ENCODE peak calls at places on chromosomes 7 and 10, in four cellular contexts. N is tibial nerve; E is CD8-positive, alpha-beta memory T cell; K is astrocyte of the cerebellum. R is an unnamed sample.

GRCh38 chr7:26653430-26653911 is 210.9 kb downstream of the SKAP2 start:
- DNase-seq in E (no peak), K (no peak), N (no peak), R (no peak)

GRCh38 chr10:14612873-14613569 is 161.7 kb downstream of the FAM107B start:
- DNase-seq in E (no peak), K (no peak), N (no peak), R (no peak)

GRCh38 chr7:142607351-142607750 is 141.9 kb upstream of the PRSS1 start:
- DNase-seq in K (no peak), E (no peak), N (no peak), R (no peak)

GRCh38 chr10:113762083-113762482 is 10.6 kb downstream of the PLEKHS1 start:
- DNase-seq in K (no peak), E (no peak), N (no peak), R (no peak)

GRCh38 chr7:421056-421991 is 98.3 kb downstream of the PDGFA start:
- DNase-seq in K (no peak), E (no peak), N (no peak), R (no peak)

GRCh38 chr7:153381275-153382119 is 621.9 kb downstream of the ACTR3B start:
- DNase-seq in N (peak; percentile 19), K (no peak), E (no peak), R (no peak)

GRCh38 chr7:112080974-112081373 is 125.2 kb downstream of the DOCK4 start:
- DNase-seq in K (no peak), E (no peak), N (no peak), R (no peak)

GRCh38 chr10:14952851-14953451 is 945 bp downstream of the DCLRE1C start:
- DNase-seq in E (peak; percentile 19), K (no peak), N (no peak), R (no peak)

GRCh38 chr7:83934118-83934734 is 260.4 kb downstream of the SEMA3A start:
- DNase-seq in N (no peak), E (no peak), K (no peak), R (no peak)

GRCh38 chr7:11633325-11633724 is 198.7 kb downstream of the THSD7A start:
- DNase-seq in K (no peak), N (no peak), E (no peak), R (no peak)

GRCh38 chr7:86643478-86644281 is at the start of gene GRM3:
- DNase-seq in K (no peak), E (no peak), N (no peak), R (no peak)

GRCh38 chr7:66627151-66627681 is 1.5 kb upstream of the KCTD7 start:
- DNase-seq in E (no peak), K (no peak), N (peak; percentile 25), R (no peak)

GRCh38 chr10:25436431-25436830 is 261.6 kb downstream of the GPR158 start:
- DNase-seq in N (no peak), K (no peak), E (no peak), R (no peak)

GRCh38 chr7:77687747-77688144 is 8.5 kb upstream of the RSBN1L start:
- DNase-seq in E (no peak), N (no peak), K (no peak), R (no peak)

GRCh38 chr10:71742301-71743098 is 22.9 kb upstream of the C10orf105 start:
- DNase-seq in K (no peak), E (peak; percentile 56), N (no peak), R (no peak)

GRCh38 chr7:36894190-36894589 is 169.9 kb upstream of the AOAH start:
- DNase-seq in N (no peak), K (no peak), E (no peak), R (no peak)

GRCh38 chr7:132526111-132526741 is 50.0 kb downstream of the PLXNA4 start:
- DNase-seq in E (no peak), N (no peak), K (no peak), R (no peak)

GRCh38 chr7:100965723-100966541 is 3.4 kb upstream of the MUC12 start:
- DNase-seq in N (peak; percentile 38), E (peak; percentile 53), K (no peak), R (no peak)

GRCh38 chr7:92633211-92633906 is 43.2 kb upstream of the FAM133B start:
- DNase-seq in N (peak; percentile 43), E (no peak), K (peak; percentile 96), R (peak; percentile 41)

GRCh38 chr10:59177031-59177861 is 803 bp downstream of the PHYHIPL start:
- DNase-seq in E (no peak), N (peak; percentile 21), K (peak; percentile 86), R (peak; percentile 21)

GRCh38 chr7:141359740-141360413 is 191.3 kb upstream of the AGK start:
- DNase-seq in E (no peak), N (no peak), K (no peak), R (no peak)

GRCh38 chr10:126302831-126303230 is 85.4 kb downstream of the ADAM12 start:
- DNase-seq in K (no peak), N (no peak), E (no peak), R (no peak)

GRCh38 chr7:1558181-1558811 is 2.3 kb upstream of the TMEM184A start:
- DNase-seq in E (no peak), N (no peak), K (no peak), R (no peak)

GRCh38 chr7:21256310-21256877 is 171.5 kb upstream of the SP4 start:
- DNase-seq in K (peak; percentile 41), E (peak; percentile 19), N (peak; percentile 28), R (no peak)

GRCh38 chr10:43904831-43905230 is 256.1 kb upstream of the ZNF32 start:
- DNase-seq in E (no peak), K (no peak), N (no peak), R (no peak)

GRCh38 chr7:158818325-158819213 is 10.7 kb downstream of the ESYT2 start:
- DNase-seq in N (peak; percentile 71), K (peak; percentile 85), E (peak; percentile 84), R (peak; percentile 83)

DNA sequence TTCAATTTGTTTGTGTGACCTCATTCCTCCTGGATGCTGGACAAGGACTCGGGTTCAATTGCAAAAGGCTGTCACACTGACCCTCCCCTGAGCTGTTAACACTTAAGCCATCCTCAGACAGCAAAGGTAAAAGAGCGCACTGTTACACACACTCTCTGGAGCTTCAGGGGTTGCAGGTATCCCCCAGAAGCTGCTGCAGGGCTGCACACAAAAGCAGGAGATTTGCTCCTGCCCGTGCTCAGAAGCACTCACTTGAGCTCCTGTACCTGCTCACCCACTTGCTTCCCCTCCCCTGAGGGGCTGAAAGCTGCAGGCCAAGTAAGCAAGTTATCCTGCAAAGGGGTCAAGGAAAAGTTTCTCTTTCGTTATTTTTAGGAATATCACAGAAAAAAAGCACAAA is 886.2 kb upstream of the ZWINT start:
- DNase-seq in E (no peak), N (no peak), K (no peak), R (no peak)
- H3K4me3 ChIP-seq in E (no peak overlapping the region), N (no peak overlapping the region), K (no peak overlapping the region), R (no peak overlapping the region)

GRCh38 chr10:1085258-1085657 is 29.1 kb downstream of the WDR37 start:
- DNase-seq in E (no peak), N (no peak), K (no peak), R (no peak)

GRCh38 chr10:1090696-1091095 is 34.5 kb downstream of the WDR37 start:
- DNase-seq in N (no peak), K (no peak), E (no peak), R (no peak)

GRCh38 chr10:1086787-1087186 is 30.6 kb downstream of the WDR37 start:
- DNase-seq in N (no peak), K (no peak), E (no peak), R (no peak)

GRCh38 chr10:1093696-1094095 is 37.5 kb downstream of the WDR37 start:
- DNase-seq in E (no peak), K (no peak), N (no peak), R (no peak)

DNA sequence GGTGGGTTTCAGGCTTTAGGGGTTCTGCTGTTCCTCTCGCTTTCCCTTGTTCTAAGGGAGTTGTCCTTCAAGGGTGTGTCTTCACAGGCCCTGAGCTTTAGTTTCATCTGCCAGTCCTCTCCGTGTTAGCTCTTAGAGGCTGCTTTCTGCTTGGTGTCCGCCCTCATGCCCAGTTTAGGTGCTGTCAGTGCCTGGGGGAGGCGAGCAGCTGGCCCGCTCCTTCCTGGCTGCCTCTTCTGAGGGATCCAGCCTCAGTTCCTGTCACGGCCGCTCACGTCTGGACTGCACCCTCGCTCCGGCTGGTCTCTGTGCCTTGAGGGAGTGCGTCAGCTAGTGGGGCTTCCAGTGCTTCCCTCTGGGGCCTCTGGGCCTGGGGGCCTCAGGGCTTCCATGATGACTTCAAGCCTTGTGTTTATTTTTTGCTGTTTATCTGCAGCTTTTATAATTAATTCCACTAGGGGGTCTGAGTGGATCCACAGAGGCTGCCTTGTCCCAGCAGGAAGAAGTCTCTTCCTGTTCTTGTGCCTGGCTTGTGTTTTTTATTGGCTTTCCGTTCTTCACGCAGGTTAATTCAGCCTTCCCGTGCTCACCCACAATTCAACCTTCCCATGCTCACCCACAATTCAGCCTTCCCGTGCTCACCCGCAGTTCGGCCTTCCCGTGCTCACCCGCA is 33.0 kb downstream of the WDR37 start:
- DNase-seq in K (no peak), E (no peak), N (no peak), R (no peak)
- H3K4me3 ChIP-seq in K (no peak overlapping the region), E (no peak overlapping the region), N (no peak overlapping the region), R (no peak overlapping the region)

DNA sequence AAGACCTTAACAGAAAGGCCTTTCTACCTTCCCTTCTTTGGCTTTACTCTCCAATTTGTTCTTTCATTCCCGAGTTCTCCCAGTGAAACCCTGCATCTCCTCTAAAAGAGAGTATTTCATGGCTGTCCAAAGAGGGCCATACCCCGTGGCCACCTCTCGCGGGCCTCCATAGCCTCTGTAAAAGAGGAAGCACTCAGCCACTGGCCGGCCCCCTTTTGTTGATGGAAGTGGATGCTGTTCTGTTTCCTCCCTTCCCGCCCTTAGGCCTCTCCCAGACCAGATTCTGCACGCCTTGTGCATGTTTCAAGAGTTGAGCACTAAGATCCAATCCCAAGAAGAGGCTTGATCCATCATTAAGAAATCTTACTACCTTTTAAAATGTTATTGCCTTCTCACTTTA is 6.7 kb upstream of the FEZF1 start:
- DNase-seq in K (no peak), N (no peak), E (no peak), R (no peak)
- H3K4me3 ChIP-seq in K (no peak overlapping the region), N (no peak overlapping the region), E (no peak overlapping the region), R (no peak overlapping the region)

DNA sequence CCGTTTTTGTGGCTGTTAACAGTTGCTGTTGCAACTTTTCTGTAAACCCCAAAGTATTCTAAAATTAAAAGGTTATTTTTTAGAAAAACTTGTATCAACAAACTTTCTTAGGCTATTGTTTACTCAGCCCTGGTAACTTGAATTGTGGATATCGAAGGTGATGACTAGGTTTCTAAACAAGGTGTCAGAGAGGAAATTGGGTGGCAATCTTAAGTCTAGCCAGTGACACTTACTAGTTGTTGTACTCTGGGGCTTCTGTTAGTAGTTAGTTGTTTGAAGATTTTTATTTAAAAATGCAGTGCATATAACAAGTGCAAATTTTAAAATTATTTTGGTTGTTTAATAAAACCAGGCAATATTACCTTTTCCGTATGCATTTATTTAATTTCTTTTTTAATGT is 1.3 kb downstream of the KIF11 start:
- DNase-seq in E (no peak), K (no peak), N (no peak), R (no peak)
- H3K4me3 ChIP-seq in E (no peak overlapping the region), K (peak overlapping the region; percentile 79), N (no peak overlapping the region), R (peak overlapping the region; percentile 78)

GRCh38 chr10:55628260-55628701 is 732.8 kb downstream of the ZWINT start:
- DNase-seq in K (no peak), N (no peak), E (no peak), R (no peak)
- H3K4me3 ChIP-seq in K (peak overlapping the region; percentile 49), N (peak overlapping the region; percentile 36), E (no peak overlapping the region), R (no peak overlapping the region)

GRCh38 chr7:74032191-74032490 is 4.2 kb downstream of the ELN start:
- DNase-seq in K (peak; percentile 83), N (peak; percentile 59), E (no peak), R (no peak)

GRCh38 chr7:74029991-74030415 is 2.0 kb downstream of the ELN start:
- DNase-seq in N (no peak), K (no peak), E (no peak), R (no peak)

GRCh38 chr7:74032624-74033371 is 4.8 kb downstream of the ELN start:
- DNase-seq in E (no peak), N (peak; percentile 55), K (no peak), R (no peak)

GRCh38 chr7:74030861-74031260 is 2.9 kb downstream of the ELN start:
- DNase-seq in N (no peak), E (no peak), K (no peak), R (no peak)

GRCh38 chr7:74031403-74032190 is 3.6 kb downstream of the ELN start:
- DNase-seq in E (no peak), N (no peak), K (no peak), R (no peak)
- H3K4me3 ChIP-seq in E (no peak overlapping the region), N (peak overlapping the region; percentile 58), K (no peak overlapping the region), R (no peak overlapping the region)